ENCODE peak calls at places on chromosome 13, in four cellular contexts. One of them, this sample, is unnamed.
A peak's percentile ranks its signal among the peaks of the same experiment; 100 is the strongest.

GRCh38 chr13:106534844-106535551 is 464 bp downstream of the EFNB2 start:
- DNase-seq in K562: no peak
- DNase-seq in GM12878: no peak
- DNase-seq in HepG2: no peak
- DNase-seq in this sample: no peak

GRCh38 chr13:106036870-106037269 is 498.6 kb downstream of the EFNB2 start:
- DNase-seq in K562: no peak
- DNase-seq in HepG2: no peak
- DNase-seq in GM12878: no peak
- DNase-seq in this sample: no peak

GRCh38 chr13:51861728-51862300 is at the start of gene CCDC70:
- DNase-seq in HepG2: no peak
- DNase-seq in GM12878: no peak
- DNase-seq in K562: peak; percentile 50
- DNase-seq in this sample: no peak

GRCh38 chr13:40438022-40438692 is 228.3 kb downstream of the FOXO1 start:
- DNase-seq in HepG2: no peak
- DNase-seq in GM12878: no peak
- DNase-seq in K562: no peak
- DNase-seq in this sample: no peak

GRCh38 chr13:40598599-40598998 is 67.8 kb downstream of the FOXO1 start:
- DNase-seq in HepG2: no peak
- DNase-seq in GM12878: no peak
- DNase-seq in K562: no peak
- DNase-seq in this sample: no peak

GRCh38 chr13:33676700-33677048 is 141.3 kb upstream of the RFC3 start:
- DNase-seq in K562: no peak
- DNase-seq in GM12878: no peak
- DNase-seq in HepG2: peak; percentile 88
- DNase-seq in this sample: peak; percentile 21

GRCh38 chr13:86933676-86934075 is 737.5 kb upstream of the SLITRK5 start:
- DNase-seq in GM12878: no peak
- DNase-seq in K562: no peak
- DNase-seq in HepG2: no peak
- DNase-seq in this sample: no peak

GRCh38 chr13:28035146-28035782 is 46.8 kb upstream of the URAD start:
- DNase-seq in GM12878: no peak
- DNase-seq in K562: no peak
- DNase-seq in HepG2: no peak
- DNase-seq in this sample: no peak

GRCh38 chr13:106617561-106617960 is 49.6 kb upstream of the ARGLU1 start:
- DNase-seq in HepG2: no peak
- DNase-seq in GM12878: no peak
- DNase-seq in K562: no peak
- DNase-seq in this sample: no peak

GRCh38 chr13:50892162-50892944 is 17.2 kb upstream of the RNASEH2B start:
- DNase-seq in HepG2: no peak
- DNase-seq in K562: no peak
- DNase-seq in GM12878: no peak
- DNase-seq in this sample: no peak

GRCh38 chr13:50668044-50668443 is 175.4 kb downstream of the DLEU7 start:
- DNase-seq in GM12878: no peak
- DNase-seq in HepG2: no peak
- DNase-seq in K562: no peak
- DNase-seq in this sample: no peak

GRCh38 chr13:106072014-106072413 is 463.4 kb downstream of the EFNB2 start:
- DNase-seq in GM12878: no peak
- DNase-seq in HepG2: no peak
- DNase-seq in K562: no peak
- DNase-seq in this sample: no peak

GRCh38 chr13:20294497-20294896 is 62.4 kb upstream of the GJB6 start:
- DNase-seq in GM12878: no peak
- DNase-seq in K562: no peak
- DNase-seq in HepG2: no peak
- DNase-seq in this sample: peak; percentile 13

GRCh38 chr13:26052136-26052736 is 420 bp upstream of the SHISA2 start:
- DNase-seq in HepG2: no peak
- DNase-seq in K562: no peak
- DNase-seq in GM12878: no peak
- DNase-seq in this sample: no peak

GRCh38 chr13:108827637-108828036 is 198.2 kb downstream of the MYO16 start:
- DNase-seq in GM12878: no peak
- DNase-seq in HepG2: no peak
- DNase-seq in K562: no peak
- DNase-seq in this sample: no peak

GRCh38 chr13:72186730-72187422 is 319.9 kb upstream of the DACH1 start:
- DNase-seq in HepG2: no peak
- DNase-seq in K562: no peak
- DNase-seq in GM12878: no peak
- DNase-seq in this sample: no peak

GRCh38 chr13:36834299-36834698 is 15.3 kb downstream of the RFXAP start:
- DNase-seq in GM12878: no peak
- DNase-seq in K562: no peak
- DNase-seq in HepG2: no peak
- DNase-seq in this sample: no peak

GRCh38 chr13:30143671-30144400 is 163.5 kb downstream of the KATNAL1 start:
- DNase-seq in HepG2: no peak
- DNase-seq in K562: no peak
- DNase-seq in GM12878: no peak
- DNase-seq in this sample: no peak

GRCh38 chr13:100958859-100959258 is 284.3 kb upstream of the TMTC4 start:
- DNase-seq in HepG2: no peak
- DNase-seq in K562: no peak
- DNase-seq in GM12878: no peak
- DNase-seq in this sample: no peak
- TF ChIP-seq EP300 in HepG2: no peak
- TF ChIP-seq EP300 in K562: no peak
- TF ChIP-seq EP300 in GM12878: no peak
- TF ChIP-seq EP300 in this sample: no peak

GRCh38 chr13:42970824-42971669 is 21.0 kb downstream of the EPSTI1 start:
- DNase-seq in GM12878: no peak
- DNase-seq in HepG2: peak; percentile 53
- DNase-seq in K562: peak; percentile 24
- DNase-seq in this sample: peak; percentile 53
- TF ChIP-seq BHLHE40 in GM12878: no peak
- TF ChIP-seq BHLHE40 in HepG2: no peak
- TF ChIP-seq BHLHE40 in K562: no peak
- TF ChIP-seq BHLHE40 in this sample: no peak

GRCh38 chr13:98486412-98486811 is 90.5 kb downstream of the STK24 start:
- DNase-seq in K562: no peak
- DNase-seq in GM12878: no peak
- DNase-seq in HepG2: no peak
- DNase-seq in this sample: no peak

GRCh38 chr13:98483636-98484288 is 93.1 kb downstream of the STK24 start:
- DNase-seq in K562: no peak
- DNase-seq in HepG2: no peak
- DNase-seq in GM12878: no peak
- DNase-seq in this sample: no peak

GRCh38 chr13:98485561-98485960 is 91.3 kb downstream of the STK24 start:
- DNase-seq in HepG2: no peak
- DNase-seq in K562: no peak
- DNase-seq in GM12878: no peak
- DNase-seq in this sample: no peak

GRCh38 chr13:98482476-98483444 is 94.1 kb downstream of the STK24 start:
- DNase-seq in K562: no peak
- DNase-seq in GM12878: no peak
- DNase-seq in HepG2: no peak
- DNase-seq in this sample: no peak

DNA sequence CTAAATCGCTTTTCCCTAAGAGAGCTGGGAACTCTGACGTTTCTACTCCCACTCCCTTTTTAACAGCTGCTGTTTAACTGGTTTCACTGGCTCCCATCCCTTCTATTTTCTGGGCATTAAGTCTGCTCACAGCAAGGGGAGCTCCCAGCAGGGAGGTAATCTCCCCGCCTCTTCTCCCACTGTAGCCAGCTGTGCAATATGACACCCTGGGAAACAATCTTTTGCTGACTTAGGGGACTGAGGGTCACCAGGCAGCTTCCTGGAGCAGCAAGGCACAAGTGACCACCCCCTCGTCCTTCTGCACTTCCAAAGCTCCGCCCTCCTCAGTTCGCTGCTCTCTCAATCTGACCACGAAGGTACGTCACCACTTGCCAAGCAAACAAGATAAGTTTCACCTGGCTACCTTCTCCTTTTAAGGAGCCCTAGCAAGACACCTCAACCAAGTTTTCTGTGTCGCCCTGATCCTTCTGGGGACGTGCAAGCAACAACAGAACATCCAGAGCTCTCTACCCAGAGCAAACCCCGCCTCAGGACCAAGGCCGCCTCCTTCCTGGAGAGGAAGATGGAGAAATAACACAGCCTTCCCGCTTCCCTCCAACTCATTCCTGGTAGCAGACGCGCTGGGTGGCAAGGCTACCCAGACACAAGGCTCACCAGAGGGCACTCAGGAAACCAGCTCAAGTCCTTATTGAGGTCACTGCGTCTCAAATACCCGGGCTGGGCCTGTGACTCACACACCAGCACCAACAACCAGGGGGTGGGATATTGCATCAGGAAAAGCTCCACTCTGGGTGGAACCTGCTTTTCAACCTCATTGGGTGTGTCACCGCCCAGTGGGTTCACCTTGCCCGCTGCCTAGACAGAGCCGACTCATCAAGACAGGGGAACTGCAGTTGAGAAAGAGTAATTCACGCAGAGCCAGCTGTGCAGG is 92.4 kb downstream of the STK24 start:
- DNase-seq in GM12878: no peak
- DNase-seq in HepG2: peak; percentile 91
- DNase-seq in K562: peak; percentile 81
- DNase-seq in this sample: peak; percentile 96
- TF ChIP-seq EP300 in GM12878: no peak
- TF ChIP-seq EP300 in HepG2: no peak
- TF ChIP-seq EP300 in K562: no peak
- TF ChIP-seq EP300 in this sample: peak; percentile 69

GRCh38 chr13:110274687-110275086 is 32.3 kb downstream of the COL4A1 start:
- DNase-seq in GM12878: no peak
- DNase-seq in K562: no peak
- DNase-seq in HepG2: no peak
- DNase-seq in this sample: no peak
- TF ChIP-seq BHLHE40 in GM12878: no peak
- TF ChIP-seq BHLHE40 in K562: no peak
- TF ChIP-seq BHLHE40 in HepG2: no peak
- TF ChIP-seq BHLHE40 in this sample: no peak

GRCh38 chr13:113645329-113645728 is 12.7 kb downstream of the ATP4B start:
- DNase-seq in K562: no peak
- DNase-seq in HepG2: no peak
- DNase-seq in GM12878: no peak
- DNase-seq in this sample: no peak
- TF ChIP-seq EP300 in K562: no peak
- TF ChIP-seq EP300 in HepG2: no peak
- TF ChIP-seq EP300 in GM12878: no peak
- TF ChIP-seq EP300 in this sample: no peak